ENCODE peak calls at places on chromosomes 6 and 20, in six cellular contexts. S is right atrium auricular region; N is mesothelial cell of epicardium; J is NCI-H524 treated with DMSO at 0.1 percent for 48 hours; C is activated CD4-positive, alpha-beta T cell treated with anti-CD3 and anti-CD28 coated beads, Interleukin-2, amount 10 ng/mL, durations not matched to agents 7 days and 5 days; U is neuronal stem cell. X is an unnamed sample.

GRCh38 chr20:58647814-58648501 is 3.1 kb upstream of the STX16 start:
- DNase-seq in J (no peak), S (peak; percentile 57), U (no peak), N (peak; percentile 13), C (peak; percentile 3), X (no peak)

GRCh38 chr6:162699961-162700360 is 27.6 kb downstream of the PRKN start:
- DNase-seq in S (no peak), J (no peak), C (no peak), U (no peak), N (no peak), X (no peak)

GRCh38 chr6:57313711-57314471 is 3.5 kb upstream of the PRIM2 start:
- DNase-seq in J (no peak), N (no peak), C (no peak), U (no peak), S (no peak), X (no peak)

GRCh38 chr6:146602526-146602925 is 3.8 kb downstream of the ADGB start:
- DNase-seq in U (no peak), N (no peak), S (no peak), J (no peak), C (no peak), X (no peak)

GRCh38 chr6:135144678-135145508 is 36.2 kb upstream of the MYB start:
- DNase-seq in U (no peak), J (no peak), C (peak; percentile 47), N (no peak), S (no peak), X (peak; percentile 42)

GRCh38 chr6:11275598-11275997 is 43.1 kb upstream of the NEDD9 start:
- DNase-seq in J (no peak), U (no peak), S (no peak), C (peak; percentile 18), N (no peak), X (no peak)

GRCh38 chr20:47438464-47439381 is 63.0 kb upstream of the NCOA3 start:
- DNase-seq in N (no peak), U (no peak), S (no peak), C (peak; percentile 8), J (no peak), X (no peak)

GRCh38 chr6:124676033-124676432 is 286.2 kb upstream of the RNF217 start:
- DNase-seq in J (no peak), N (no peak), S (no peak), U (no peak), C (no peak), X (no peak)

GRCh38 chr6:158926429-158926828 is 73.6 kb downstream of the RSPH3 start:
- DNase-seq in U (no peak), N (no peak), C (no peak), J (no peak), S (no peak), X (no peak)

X was measured in neural progenitor cell.